ENCODE peak calls at places on chromosomes 11 and 22, in four cellular contexts. I, T, O and N are unnamed samples.

GRCh38 chr11:44014968-44015623 is 32.7 kb upstream of the ACCSL start:
- DNase-seq in O (no peak), I (no peak), T (no peak), N (no peak)

GRCh38 chr11:45677811-45678515 is 12.5 kb upstream of the CHST1 start:
- DNase-seq in I (no peak), O (no peak), T (no peak), N (no peak)

GRCh38 chr11:69142894-69143293 is 12.8 kb upstream of the SMIM38 start:
- DNase-seq in O (no peak), I (no peak), T (peak; percentile 92), N (no peak)

GRCh38 chr11:134488913-134489312 is 76.9 kb upstream of the B3GAT1 start:
- DNase-seq in O (no peak), I (no peak), T (no peak), N (no peak)

GRCh38 chr22:35313311-35314121 is 13.8 kb downstream of the TOM1 start:
- DNase-seq in I (peak; percentile 53), O (peak; percentile 70), T (no peak), N (no peak)

GRCh38 chr22:24938741-24939341 is 7.7 kb downstream of the LHFPL7 start:
- DNase-seq in T (peak; percentile 33), I (peak; percentile 42), O (peak; percentile 49), N (peak; percentile 27)

GRCh38 chr11:12005476-12005875 is 3.0 kb downstream of the DKK3 start:
- DNase-seq in I (no peak), O (no peak), T (no peak), N (no peak)

GRCh38 chr22:20402960-20403778 is 9.2 kb downstream of the ZNF74 start:
- DNase-seq in T (peak; percentile 27), O (no peak), I (no peak), N (no peak)

GRCh38 chr11:47987781-47988180 is 7.4 kb downstream of the PTPRJ start:
- DNase-seq in T (no peak), I (no peak), O (no peak), N (no peak)

GRCh38 chr22:28222976-28223375 is 303.9 kb upstream of the PITPNB start:
- DNase-seq in I (no peak), O (no peak), T (no peak), N (no peak)

GRCh38 chr11:68812526-68812925 is 29.2 kb downstream of the CPT1A start:
- DNase-seq in I (no peak), T (no peak), O (no peak), N (no peak)

GRCh38 chr11:33135216-33135615 is 26.1 kb downstream of the CSTF3 start:
- DNase-seq in I (no peak), O (no peak), T (no peak), N (no peak)

GRCh38 chr11:11816511-11817319 is 25.1 kb upstream of the USP47 start:
- DNase-seq in T (no peak), I (no peak), O (no peak), N (no peak)

GRCh38 chr22:31477329-31477728 is 12.3 kb downstream of the EIF4ENIF1 start:
- DNase-seq in T (no peak), I (no peak), O (no peak), N (no peak)

GRCh38 chr11:117900144-117900651 is 23.7 kb upstream of the FXYD6 start:
- DNase-seq in T (no peak), O (no peak), I (no peak), N (no peak)

GRCh38 chr22:37843746-37844089 is 416 bp downstream of the ANKRD54 start:
- DNase-seq in I (no peak), T (peak; percentile 65), O (no peak), N (peak; percentile 59)

GRCh38 chr22:50529416-50530279 is at the start of gene TYMP:
- DNase-seq in O (peak; percentile 19), T (no peak), I (no peak), N (no peak)

GRCh38 chr11:127056338-127056971 is 55.9 kb upstream of the KIRREL3 start:
- DNase-seq in T (peak; percentile 13), I (peak; percentile 6), O (no peak), N (no peak)

GRCh38 chr11:67416416-67417335 is 1.2 kb downstream of the CARNS1 start:
- DNase-seq in I (peak; percentile 78), O (peak; percentile 64), T (no peak), N (no peak)

GRCh38 chr11:74070713-74071506 is 62.0 kb upstream of the UCP3 start:
- DNase-seq in O (no peak), I (peak; percentile 76), T (peak; percentile 23), N (no peak)

GRCh38 chr11:122850076-122850631 is 11.9 kb downstream of the CRTAM start:
- DNase-seq in I (no peak), O (no peak), T (no peak), N (no peak)

GRCh38 chr11:23143031-23143430 is 282.8 kb upstream of the CCDC179 start:
- DNase-seq in T (no peak), O (no peak), I (no peak), N (no peak)

GRCh38 chr11:134584706-134585445 is 172.8 kb upstream of the B3GAT1 start:
- DNase-seq in I (no peak), T (no peak), O (no peak), N (no peak)

GRCh38 chr11:32213223-32213622 is 122.3 kb downstream of the RCN1 start:
- DNase-seq in O (no peak), I (peak; percentile 41), T (no peak), N (no peak)

GRCh38 chr11:65891180-65892136 is 985 bp downstream of the CCDC85B start:
- DNase-seq in O (peak; percentile 78), I (peak; percentile 52), T (peak; percentile 39), N (peak; percentile 69)

GRCh38 chr22:16960884-16961249 is 47.2 kb downstream of the GAB4 start:
- DNase-seq in I (no peak), T (peak; percentile 7), O (no peak), N (no peak)

GRCh38 chr11:93933230-93933629 is 82.8 kb upstream of the VSTM5 start:
- DNase-seq in T (no peak), I (no peak), O (no peak), N (no peak)

DNA sequence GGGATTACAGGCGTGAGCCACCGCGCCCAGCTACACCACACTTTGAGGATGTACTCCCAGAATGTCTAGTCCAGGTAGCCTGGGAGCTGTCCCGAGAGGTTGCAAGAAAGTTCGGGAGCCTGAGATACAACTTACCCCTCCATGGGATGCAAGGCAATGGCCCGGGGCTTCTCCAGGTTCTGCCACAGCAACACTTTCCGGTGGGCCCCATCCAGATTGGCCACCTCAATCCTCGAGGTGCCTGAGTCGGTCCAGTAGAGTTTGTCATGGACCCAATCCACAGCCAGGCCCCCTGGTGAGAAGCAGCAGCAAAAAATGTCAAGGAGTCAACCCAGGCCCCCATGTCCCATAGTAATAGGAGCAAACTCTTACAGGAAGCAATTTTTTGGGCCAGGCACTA is 25.5 kb downstream of the LRP4 start:
- DNase-seq in T (no peak), I (no peak), O (no peak), N (no peak)
- TF ChIP-seq NR3C1 in T (no peak), I (no peak), O (no peak), N (no peak)

GRCh38 chr11:39461065-39461464 is 1998.4 kb downstream of the LRRC4C start:
- DNase-seq in T (no peak), I (no peak), O (no peak), N (no peak)

GRCh38 chr11:39458481-39458880 is 2001.0 kb downstream of the LRRC4C start:
- DNase-seq in I (no peak), T (no peak), O (no peak), N (no peak)

DNA sequence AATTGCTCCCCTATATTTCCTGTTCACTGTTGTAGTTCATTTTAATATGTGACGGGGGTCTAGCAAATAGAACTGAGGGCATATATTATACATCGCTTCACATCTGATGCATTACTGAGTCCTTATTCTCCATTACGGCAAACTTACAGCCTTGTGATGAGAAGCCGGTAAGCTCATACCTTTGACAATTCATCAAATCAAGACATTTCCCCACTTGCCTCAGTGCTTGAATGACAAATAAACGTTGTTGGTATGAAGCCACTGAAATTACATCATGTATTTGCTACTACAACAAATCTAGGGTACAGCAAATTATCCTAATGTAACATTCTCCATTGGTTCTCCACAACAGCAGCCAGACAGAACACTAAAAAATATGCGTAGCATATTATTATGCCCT is 1999.8 kb downstream of the LRRC4C start:
- DNase-seq in T (no peak), I (no peak), O (no peak), N (no peak)
- TF ChIP-seq NR3C1 in T (no peak), I (no peak), O (no peak), N (no peak)

DNA sequence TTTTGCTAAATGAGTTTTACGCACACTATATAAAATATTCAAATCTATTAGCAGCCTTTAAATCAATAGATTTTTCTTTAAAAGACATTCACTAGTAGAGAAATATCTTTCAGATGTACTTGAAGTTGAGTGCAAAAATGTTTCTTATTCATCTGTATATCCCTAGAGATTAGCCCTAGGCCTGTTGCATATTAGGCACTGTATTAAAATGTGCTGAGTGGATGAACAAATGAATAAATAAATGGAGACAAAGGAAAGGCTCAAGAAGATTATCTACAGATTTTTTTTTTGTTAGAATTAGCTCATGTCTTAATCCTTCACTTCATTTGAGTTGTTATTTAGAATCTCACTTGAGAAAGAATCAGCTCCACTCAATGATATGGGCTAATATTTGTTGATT is 12.0 kb upstream of the MMP13 start:
- DNase-seq in T (no peak), O (no peak), I (no peak), N (no peak)
- TF ChIP-seq NR3C1 in T (no peak), O (no peak), I (no peak), N (no peak)

DNA sequence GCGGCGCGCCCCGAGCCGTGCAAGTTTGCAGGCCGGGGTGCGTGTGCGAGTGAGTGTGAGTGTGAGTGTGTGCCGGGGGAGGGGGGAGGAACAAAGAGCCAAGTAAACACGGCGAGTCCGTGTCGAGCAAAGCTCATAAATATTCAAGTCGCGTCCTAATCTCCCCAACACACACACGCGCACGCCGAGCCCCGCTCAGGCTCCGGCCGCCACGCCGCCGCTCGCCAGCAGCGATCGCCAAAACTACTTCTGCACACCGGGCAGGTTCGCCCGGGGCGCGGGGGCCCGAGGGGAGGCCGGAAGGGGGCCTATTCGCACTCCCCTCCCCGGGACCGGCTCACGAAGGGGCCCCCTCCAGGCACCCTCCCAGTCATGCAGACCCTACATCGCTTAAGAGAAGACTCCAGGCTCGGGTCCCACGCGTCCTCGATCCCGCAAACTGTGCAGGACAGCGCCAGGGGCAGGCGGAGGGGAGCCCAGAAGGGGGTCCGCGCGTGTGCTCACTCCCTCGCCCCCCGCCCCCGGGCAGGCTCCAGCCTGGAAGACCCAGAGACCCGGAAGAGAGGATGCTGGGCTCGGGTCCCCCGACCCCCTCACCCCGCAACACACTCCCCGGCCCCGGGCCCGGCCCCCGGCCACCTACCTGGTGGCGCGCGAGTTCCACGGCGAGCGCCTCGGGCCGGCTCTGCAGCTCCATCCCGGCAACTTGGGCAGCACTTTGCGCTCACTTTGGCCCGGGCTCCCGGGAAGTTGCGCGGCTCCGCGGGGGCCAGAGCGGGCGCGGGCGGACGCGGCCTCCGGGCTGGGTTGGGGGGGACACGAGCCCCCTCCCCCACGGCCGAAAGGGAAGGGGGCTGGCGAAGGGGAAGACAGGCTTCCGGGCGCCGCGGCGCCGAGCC is 703 bp downstream of the PHF21B start:
- DNase-seq in T (no peak), I (peak; percentile 31), O (no peak), N (peak; percentile 35)
- TF ChIP-seq NR3C1 in T (no peak), I (no peak), O (no peak), N (no peak)